ENCODE peak calls at places on chromosomes 12 and 14, in nine cellular contexts. T, P, Y, S, R, N, C, A and X are unnamed samples.

GRCh38 chr12:49092816-49093406 is 1.7 kb downstream of the DHH start:
- DNase-seq in R (no peak), T (no peak), P (no peak), N (peak), S (no peak), Y (no peak), A (no peak), C (no peak), X (no peak)

GRCh38 chr12:13205809-13206559 is 9.5 kb downstream of the EMP1 start:
- DNase-seq in T (no peak), P (peak), R (no peak), A (no peak), S (peak), Y (no peak), C (no peak), N (peak), X (no peak)

GRCh38 chr12:53190108-53190729 is 9.5 kb upstream of the CSAD start:
- DNase-seq in S (peak), R (peak), P (peak), C (peak), Y (no peak), A (peak), N (peak), T (peak), X (peak)

GRCh38 chr14:23881292-23881691 is 72.3 kb upstream of the DHRS4 start:
- DNase-seq in A (no peak), T (no peak), N (no peak), Y (no peak), P (no peak), R (no peak), S (no peak), C (no peak), X (no peak)

GRCh38 chr12:123512838-123513665 is 20.5 kb downstream of the RILPL1 start:
- DNase-seq in S (no peak), C (no peak), A (no peak), P (no peak), T (peak), N (no peak), Y (no peak), R (no peak), X (no peak)

GRCh38 chr12:90069711-90070110 is 361.1 kb upstream of the ATP2B1 start:
- DNase-seq in S (no peak), Y (no peak), A (no peak), R (no peak), C (no peak), N (no peak), P (no peak), T (no peak), X (no peak)

GRCh38 chr14:24633353-24633752 is 637 bp downstream of the GZMB start:
- DNase-seq in T (no peak), P (no peak), A (no peak), N (no peak), C (no peak), R (no peak), Y (no peak), S (no peak), X (no peak)

GRCh38 chr12:7107181-7108041 is 1.6 kb downstream of the C1RL start:
- DNase-seq in R (no peak), P (no peak), A (no peak), N (no peak), Y (no peak), C (no peak), T (no peak), S (no peak), X (no peak)

GRCh38 chr14:95261616-95262510 is 57.8 kb downstream of the CLMN start:
- DNase-seq in T (no peak), Y (no peak), N (no peak), C (no peak), S (no peak), R (no peak), P (no peak), A (no peak), X (no peak)

GRCh38 chr14:76955575-76956252 is 72.8 kb downstream of the IRF2BPL start:
- DNase-seq in A (peak), C (peak), R (no peak), N (no peak), Y (no peak), P (peak), S (no peak), T (no peak), X (no peak)

GRCh38 chr12:46964496-46965098 is 114.8 kb upstream of the PCED1B start:
- DNase-seq in N (peak), C (no peak), S (no peak), R (no peak), A (no peak), P (peak), T (no peak), Y (no peak), X (peak)

GRCh38 chr12:122994140-122994675 is 13.7 kb downstream of the ARL6IP4 start:
- DNase-seq in T (no peak), C (no peak), P (no peak), Y (no peak), R (no peak), A (no peak), N (no peak), S (no peak), X (no peak)

GRCh38 chr12:131636940-131637750 is 73.7 kb upstream of the SFSWAP start:
- DNase-seq in N (no peak), R (no peak), P (no peak), A (no peak), C (no peak), T (no peak), Y (no peak), S (no peak), X (no peak)

GRCh38 chr12:53726342-53726741 is 910 bp downstream of the CALCOCO1 start:
- DNase-seq in N (no peak), P (no peak), C (no peak), T (no peak), R (no peak), A (no peak), S (no peak), Y (no peak), X (no peak)

GRCh38 chr14:65279510-65279909 is 133.0 kb upstream of the FUT8 start:
- DNase-seq in A (no peak), N (no peak), R (no peak), T (no peak), Y (no peak), S (no peak), P (no peak), C (no peak), X (no peak)

GRCh38 chr14:66483322-66483721 is 2.8 kb upstream of the CCDC196 start:
- DNase-seq in T (no peak), Y (no peak), R (no peak), N (no peak), A (no peak), S (no peak), C (no peak), P (no peak), X (no peak)

GRCh38 chr14:99950191-99950590 is 115.0 kb upstream of the EVL start:
- DNase-seq in P (no peak), N (no peak), Y (no peak), A (no peak), T (no peak), C (no peak), S (no peak), R (no peak), X (no peak)

GRCh38 chr12:9331218-9331626 is 123.0 kb upstream of the PZP start:
- DNase-seq in S (peak), T (peak), R (peak), Y (peak), C (peak), N (peak), P (peak), A (peak), X (peak)

GRCh38 chr14:75521415-75522199 is 662 bp upstream of the BATF start:
- DNase-seq in A (no peak), R (no peak), P (no peak), S (no peak), C (no peak), T (no peak), N (no peak), Y (no peak), X (peak)

GRCh38 chr14:68448379-68448778 is 344.5 kb downstream of the ZFP36L1 start:
- DNase-seq in S (no peak), C (no peak), P (no peak), N (no peak), R (no peak), T (no peak), A (no peak), Y (no peak), X (no peak)

GRCh38 chr12:128387811-128388422 is 120.9 kb downstream of the TMEM132C start:
- DNase-seq in Y (no peak), P (no peak), S (no peak), A (no peak), T (peak), C (no peak), N (no peak), R (no peak), X (peak)

GRCh38 chr14:61477845-61478438 is 156.6 kb downstream of the PRKCH start:
- DNase-seq in C (no peak), R (no peak), N (peak), T (peak), S (peak), P (no peak), A (peak), Y (no peak), X (no peak)

GRCh38 chr12:46664771-46665287 is 161.0 kb downstream of the SLC38A4 start:
- DNase-seq in Y (no peak), P (peak), R (no peak), C (no peak), T (no peak), N (peak), A (no peak), S (peak), X (peak)

GRCh38 chr12:103769240-103769945 is 71.6 kb downstream of the NT5DC3 start:
- DNase-seq in A (no peak), Y (no peak), T (no peak), S (no peak), P (no peak), R (no peak), C (no peak), N (no peak), X (no peak)

GRCh38 chr12:90333939-90334338 is 621.0 kb downstream of the CCER1 start:
- DNase-seq in A (no peak), R (no peak), Y (no peak), S (no peak), N (peak), C (no peak), P (no peak), T (no peak), X (no peak)

GRCh38 chr12:62919827-62920226 is 15.1 kb downstream of the PPM1H start:
- DNase-seq in A (no peak), Y (peak), P (peak), R (no peak), S (no peak), C (no peak), N (peak), T (no peak), X (no peak)

GRCh38 chr14:22598896-22599244 is 770 bp downstream of the ABHD4 start:
- DNase-seq in N (peak), C (no peak), S (peak), R (peak), Y (no peak), T (no peak), A (peak), P (peak), X (peak)

GRCh38 chr14:106442857-106443256 is 916.5 kb downstream of the TMEM121 start:
- DNase-seq in S (no peak), T (no peak), Y (no peak), A (no peak), C (peak), N (no peak), P (no peak), R (peak), X (no peak)

GRCh38 chr12:46388427-46388992 is 15.9 kb upstream of the SLC38A2 start:
- DNase-seq in P (no peak), A (no peak), R (no peak), Y (no peak), C (no peak), S (no peak), N (peak), T (no peak), X (no peak)

GRCh38 chr12:131637986-131638385 is 72.9 kb upstream of the SFSWAP start:
- DNase-seq in R (no peak), T (no peak), A (no peak), C (no peak), S (no peak), Y (no peak), N (no peak), P (no peak), X (no peak)

GRCh38 chr14:99670361-99671229 is 13.5 kb upstream of the CYP46A1 start:
- DNase-seq in A (no peak), C (no peak), Y (no peak), R (no peak), N (no peak), P (no peak), S (no peak), T (peak), X (no peak)

GRCh38 chr14:104254735-104255400 is 116.5 kb downstream of the KIF26A start:
- DNase-seq in R (no peak), T (no peak), C (no peak), S (no peak), N (no peak), P (no peak), A (no peak), Y (peak), X (no peak)

GRCh38 chr12:77855548-77855947 is 24.9 kb downstream of the NAV3 start:
- DNase-seq in T (no peak), A (no peak), C (no peak), Y (no peak), P (peak), S (no peak), R (no peak), N (no peak), X (no peak)

GRCh38 chr14:26636571-26636970 is 38.7 kb upstream of the NOVA1 start:
- DNase-seq in T (no peak), C (no peak), P (no peak), S (no peak), Y (no peak), A (no peak), N (no peak), R (no peak), X (no peak)

GRCh38 chr12:22577667-22578066 is 33.3 kb upstream of the C2CD5 start:
- DNase-seq in P (no peak), Y (no peak), C (no peak), R (no peak), A (no peak), N (no peak), T (no peak), S (no peak), X (no peak)

GRCh38 chr14:52268191-52269061 is 928 bp downstream of the PTGDR start:
- DNase-seq in R (no peak), P (peak), Y (no peak), N (no peak), A (no peak), S (no peak), C (no peak), T (no peak), X (peak)

GRCh38 chr12:26790645-26790994 is 42.4 kb downstream of the ITPR2 start:
- DNase-seq in S (no peak), Y (no peak), N (peak), R (no peak), P (no peak), T (no peak), C (no peak), A (no peak), X (no peak)